ENCODE peak calls at places on chromosomes 13 and 19, in nine cellular contexts. I is HCT116, B is upper lobe of left lung, Y is heart left ventricle, G is adrenal gland, D is A549, J is ovary, X is body of pancreas, O is spleen. C is an unnamed sample.

GRCh38 chr13:30766957-30767603 is 31.7 kb downstream of the ALOX5AP start:
- DNase-seq in I (no peak), B (no peak), Y (no peak), G (no peak), D (no peak), J (no peak), X (no peak), O (no peak), C (no peak)

GRCh38 chr13:101454767-101455166 is 2.3 kb downstream of the ITGBL1 start:
- DNase-seq in I (no peak), B (no peak), Y (no peak), G (no peak), D (peak), J (no peak), X (no peak), O (no peak), C (no peak)

GRCh38 chr13:112970552-112971287 is 1.7 kb downstream of the MCF2L start:
- DNase-seq in I (no peak), B (peak), Y (no peak), G (no peak), D (no peak), J (peak), X (peak), O (peak), C (no peak)

GRCh38 chr19:43784981-43785808 is 4.4 kb upstream of the KCNN4 start:
- DNase-seq in I (peak), B (no peak), Y (peak), G (peak), D (peak), J (no peak), X (peak), O (peak), C (peak)

GRCh38 chr19:20245309-20245708 is 78.3 kb downstream of the ZNF486 start:
- DNase-seq in I (no peak), B (no peak), Y (no peak), G (no peak), D (no peak), J (no peak), X (no peak), O (no peak), C (peak)

GRCh38 chr19:47766670-47767069 is 11.8 kb upstream of the SELENOW start:
- DNase-seq in I (no peak), B (no peak), Y (no peak), G (no peak), D (no peak), J (no peak), X (no peak), O (no peak), C (no peak)

GRCh38 chr19:18446811-18447359 is 9.0 kb upstream of the ISYNA1 start:
- DNase-seq in I (no peak), B (peak), Y (no peak), G (no peak), D (no peak), J (no peak), X (no peak), O (no peak), C (no peak)

GRCh38 chr19:34018546-34018945 is 153.8 kb upstream of the LSM14A start:
- DNase-seq in I (no peak), B (no peak), Y (no peak), G (no peak), D (no peak), J (no peak), X (no peak), O (no peak), C (no peak)

GRCh38 chr13:36736119-36736726 is 62.4 kb downstream of the SERTM1 start:
- DNase-seq in I (peak), B (no peak), Y (peak), G (peak), D (peak), J (no peak), X (peak), O (no peak), C (peak)

GRCh38 chr19:58038688-58039204 is 4.9 kb downstream of the ZSCAN1 start:
- DNase-seq in I (no peak), B (peak), Y (no peak), G (no peak), D (no peak), J (no peak), X (no peak), O (no peak), C (no peak)

GRCh38 chr19:44344255-44344654 is 12.2 kb downstream of the ZNF112 start:
- DNase-seq in I (no peak), B (no peak), Y (no peak), G (no peak), D (no peak), J (no peak), X (no peak), O (no peak), C (no peak)

GRCh38 chr19:33071887-33072286 is 7.2 kb upstream of the RHPN2 start:
- DNase-seq in I (no peak), B (no peak), Y (no peak), G (no peak), D (peak), J (no peak), X (no peak), O (no peak), C (no peak)

GRCh38 chr19:4102339-4103072 is 21.4 kb downstream of the MAP2K2 start:
- DNase-seq in I (no peak), B (peak), Y (no peak), G (no peak), D (no peak), J (no peak), X (no peak), O (no peak), C (no peak)

GRCh38 chr13:21675095-21676007 is 4.5 kb downstream of the FGF9 start:
- DNase-seq in I (no peak), B (peak), Y (peak), G (peak), D (no peak), J (no peak), X (peak), O (peak), C (peak)

GRCh38 chr19:9165256-9165655 is 13.5 kb upstream of the OR7D2 start:
- DNase-seq in I (no peak), B (no peak), Y (no peak), G (no peak), D (no peak), J (no peak), X (no peak), O (no peak), C (no peak)

GRCh38 chr13:84812078-84812477 is 929.8 kb upstream of the SLITRK1 start:
- DNase-seq in I (no peak), B (no peak), Y (no peak), G (no peak), D (no peak), J (no peak), X (no peak), O (no peak), C (no peak)

GRCh38 chr13:34913040-34913439 is 29.0 kb upstream of the NBEA start:
- DNase-seq in I (no peak), B (no peak), Y (no peak), G (no peak), D (peak), J (no peak), X (no peak), O (no peak), C (peak)

GRCh38 chr19:18491995-18492953 is 29.6 kb downstream of the ELL start:
- DNase-seq in I (no peak), B (no peak), Y (no peak), G (no peak), D (no peak), J (peak), X (no peak), O (no peak), C (no peak)

GRCh38 chr19:58480831-58481230 is 4.7 kb downstream of the ZNF446 start:
- DNase-seq in I (no peak), B (no peak), Y (no peak), G (peak), D (no peak), J (no peak), X (no peak), O (no peak), C (no peak)

GRCh38 chr19:13070425-13071140 is 32.1 kb downstream of the LYL1 start:
- DNase-seq in I (no peak), B (no peak), Y (no peak), G (no peak), D (no peak), J (no peak), X (no peak), O (no peak), C (no peak)

GRCh38 chr13:77776704-77777103 is 79.2 kb downstream of the SLAIN1 start:
- DNase-seq in I (no peak), B (no peak), Y (no peak), G (no peak), D (no peak), J (no peak), X (no peak), O (no peak), C (no peak)

GRCh38 chr13:99353836-99354235 is 46.6 kb upstream of the GPR183 start:
- DNase-seq in I (no peak), B (no peak), Y (no peak), G (no peak), D (no peak), J (no peak), X (no peak), O (no peak), C (no peak)

GRCh38 chr13:49113526-49114286 is 106.4 kb upstream of the MLNR start:
- DNase-seq in I (no peak), B (no peak), Y (no peak), G (no peak), D (peak), J (no peak), X (no peak), O (no peak), C (no peak)

GRCh38 chr19:41366089-41366488 is 2.1 kb upstream of the B9D2 start:
- DNase-seq in I (no peak), B (no peak), Y (no peak), G (no peak), D (peak), J (no peak), X (no peak), O (no peak), C (no peak)

GRCh38 chr19:6260912-6261636 is 18.7 kb downstream of the MLLT1 start:
- DNase-seq in I (no peak), B (no peak), Y (no peak), G (no peak), D (peak), J (peak), X (no peak), O (no peak), C (peak)

GRCh38 chr13:93709511-93710244 is 483.1 kb downstream of the GPC6 start:
- DNase-seq in I (no peak), B (no peak), Y (no peak), G (no peak), D (no peak), J (no peak), X (no peak), O (no peak), C (no peak)

GRCh38 chr19:14102756-14103155 is 12.2 kb upstream of the SAMD1 start:
- DNase-seq in I (no peak), B (no peak), Y (no peak), G (no peak), D (no peak), J (no peak), X (no peak), O (no peak), C (no peak)

GRCh38 chr19:1949304-1950101 is 8.5 kb downstream of the CSNK1G2 start:
- DNase-seq in I (no peak), B (peak), Y (no peak), G (no peak), D (no peak), J (no peak), X (no peak), O (no peak), C (no peak)

GRCh38 chr13:47433461-47434005 is 536.7 kb upstream of the HTR2A start:
- DNase-seq in I (no peak), B (no peak), Y (no peak), G (no peak), D (no peak), J (no peak), X (no peak), O (no peak), C (no peak)

GRCh38 chr19:14517840-14518505 is at the start of gene DNAJB1:
- DNase-seq in I (no peak), B (peak), Y (peak), G (peak), D (peak), J (peak), X (peak), O (peak), C (peak)

GRCh38 chr19:17766543-17767131 is 15.4 kb downstream of the FCHO1 start:
- DNase-seq in I (peak), B (peak), Y (peak), G (peak), D (peak), J (peak), X (peak), O (peak), C (peak)

GRCh38 chr13:44305845-44306244 is 67.8 kb upstream of the SERP2 start:
- DNase-seq in I (no peak), B (no peak), Y (no peak), G (no peak), D (no peak), J (no peak), X (peak), O (no peak), C (no peak)

GRCh38 chr19:35040826-35041547 is 534 bp upstream of the HPN start:
- DNase-seq in I (no peak), B (peak), Y (peak), G (peak), D (no peak), J (peak), X (peak), O (peak), C (peak)

GRCh38 chr19:30602661-30603322 is 230.6 kb downstream of the ZNF536 start:
- DNase-seq in I (no peak), B (no peak), Y (no peak), G (no peak), D (no peak), J (no peak), X (no peak), O (no peak), C (no peak)

GRCh38 chr13:98998831-98999634 is 21.2 kb upstream of the DOCK9 start:
- DNase-seq in I (no peak), B (no peak), Y (no peak), G (no peak), D (no peak), J (peak), X (no peak), O (no peak), C (no peak)

GRCh38 chr19:6271721-6272410 is 7.9 kb downstream of the MLLT1 start:
- DNase-seq in I (no peak), B (peak), Y (peak), G (peak), D (no peak), J (peak), X (peak), O (no peak), C (peak)

GRCh38 chr13:36345438-36346221 is 564 bp downstream of the SPART start:
- DNase-seq in I (no peak), B (peak), Y (peak), G (peak), D (peak), J (peak), X (peak), O (peak), C (peak)

GRCh38 chr13:97113231-97114001 is 108.7 kb upstream of the MBNL2 start:
- DNase-seq in I (no peak), B (no peak), Y (no peak), G (peak), D (no peak), J (no peak), X (no peak), O (no peak), C (peak)

GRCh38 chr19:41367848-41368301 is 3.9 kb upstream of the B9D2 start:
- DNase-seq in I (no peak), B (no peak), Y (no peak), G (no peak), D (peak), J (no peak), X (peak), O (no peak), C (no peak)

DNA sequence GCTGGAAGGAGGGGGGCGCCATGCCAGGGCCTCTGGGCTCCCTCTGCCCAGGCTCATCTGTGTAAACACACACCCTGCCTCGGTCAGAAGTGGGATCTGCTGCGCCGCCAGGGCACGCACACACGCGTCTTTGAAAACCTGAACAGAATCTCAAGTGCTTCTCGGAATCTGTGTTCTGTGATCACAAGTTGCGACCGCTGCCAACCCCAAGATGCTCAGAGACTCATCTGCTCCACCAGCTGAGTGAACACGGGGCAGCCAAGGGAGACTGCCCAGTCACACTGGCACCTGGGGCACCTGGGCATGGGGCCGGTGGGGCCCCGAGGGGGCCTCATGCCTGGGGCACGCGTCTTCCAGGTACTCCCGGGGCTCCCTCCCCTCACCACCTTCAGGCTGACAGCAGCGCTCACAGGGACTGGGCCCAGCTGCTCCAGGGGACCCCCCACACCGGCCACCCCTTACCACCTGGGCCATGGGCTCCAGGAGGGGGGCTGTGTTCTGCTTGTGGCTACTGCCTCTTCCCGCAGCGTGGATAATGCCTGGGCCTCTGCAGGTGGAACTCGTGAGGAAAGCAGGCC is 59.0 kb downstream of the KLF2 start:
- DNase-seq in I (no peak), B (no peak), Y (no peak), G (no peak), D (no peak), J (no peak), X (no peak), O (peak), C (peak)
- H3K27ac ChIP-seq in I (no peak), B (peak), Y (peak), G (peak), D (no peak), J (peak), X (peak), O (peak), C (peak)

GRCh38 chr13:51287758-51288157 is 51.7 kb upstream of the SERPINE3 start:
- DNase-seq in I (no peak), B (no peak), Y (no peak), G (no peak), D (no peak), J (no peak), X (no peak), O (no peak), C (no peak)

GRCh38 chr13:51297556-51297955 is 41.9 kb upstream of the SERPINE3 start:
- DNase-seq in I (no peak), B (no peak), Y (no peak), G (no peak), D (no peak), J (no peak), X (no peak), O (no peak), C (no peak)

GRCh38 chr13:51286135-51287002 is 53.1 kb upstream of the SERPINE3 start:
- DNase-seq in I (peak), B (peak), Y (peak), G (peak), D (peak), J (peak), X (peak), O (peak), C (peak)

GRCh38 chr13:51291341-51291740 is 48.1 kb upstream of the SERPINE3 start:
- DNase-seq in I (no peak), B (no peak), Y (peak), G (no peak), D (peak), J (no peak), X (no peak), O (no peak), C (no peak)

GRCh38 chr13:51292000-51292550 is 47.4 kb upstream of the SERPINE3 start:
- DNase-seq in I (no peak), B (no peak), Y (no peak), G (no peak), D (no peak), J (no peak), X (no peak), O (no peak), C (peak)
- H3K4me3 ChIP-seq in I (no peak), B (no peak), Y (no peak), G (no peak), D (no peak), J (no peak), X (no peak), O (no peak), C (no peak)

GRCh38 chr19:56315076-56315828 is 613 bp upstream of the ZSCAN5A start:
- DNase-seq in I (peak), B (peak), Y (peak), G (peak), D (peak), J (peak), X (peak), O (peak), C (peak)

GRCh38 chr19:56316728-56317127 is 2.1 kb upstream of the ZSCAN5A start:
- DNase-seq in I (no peak), B (no peak), Y (no peak), G (no peak), D (no peak), J (no peak), X (no peak), O (no peak), C (no peak)

GRCh38 chr19:56314018-56314583 is 538 bp downstream of the ZSCAN5A start:
- DNase-seq in I (no peak), B (no peak), Y (no peak), G (no peak), D (no peak), J (no peak), X (no peak), O (no peak), C (no peak)

GRCh38 chr19:56312787-56313343 is 1.8 kb downstream of the ZSCAN5A start:
- DNase-seq in I (no peak), B (no peak), Y (no peak), G (no peak), D (no peak), J (no peak), X (no peak), O (no peak), C (no peak)

DNA sequence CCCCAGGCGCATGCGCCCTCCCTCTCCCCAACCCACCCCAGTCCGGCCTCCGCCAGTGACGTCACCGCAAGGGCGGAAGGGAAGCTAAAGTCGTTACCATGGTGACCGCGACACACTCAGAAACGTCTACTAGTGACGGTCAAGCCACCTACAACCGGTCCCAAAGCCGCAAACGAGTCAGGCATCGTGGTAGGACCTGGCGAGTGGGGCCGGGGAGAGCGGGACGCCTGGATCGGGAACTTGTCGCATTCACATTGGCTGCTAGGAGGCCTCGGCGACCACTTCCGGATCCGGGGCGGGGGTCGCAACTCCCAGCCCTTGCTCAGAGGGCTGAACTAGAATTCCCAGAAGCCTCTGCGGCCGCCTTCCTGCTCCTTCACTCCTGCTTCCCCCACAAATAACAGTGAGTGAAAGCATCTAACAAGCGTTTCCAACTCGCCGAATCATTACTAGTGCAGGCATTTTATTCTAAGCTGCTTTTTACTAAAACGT is at the start of gene ZSCAN5A:
- DNase-seq in I (peak), B (peak), Y (peak), G (peak), D (peak), J (peak), X (peak), O (peak), C (peak)
- TF ChIP-seq POLR2A in I (no peak), B (peak), Y (no peak), G (peak), D (peak), J (peak), X (peak), O (no peak), C (no peak)

DNA sequence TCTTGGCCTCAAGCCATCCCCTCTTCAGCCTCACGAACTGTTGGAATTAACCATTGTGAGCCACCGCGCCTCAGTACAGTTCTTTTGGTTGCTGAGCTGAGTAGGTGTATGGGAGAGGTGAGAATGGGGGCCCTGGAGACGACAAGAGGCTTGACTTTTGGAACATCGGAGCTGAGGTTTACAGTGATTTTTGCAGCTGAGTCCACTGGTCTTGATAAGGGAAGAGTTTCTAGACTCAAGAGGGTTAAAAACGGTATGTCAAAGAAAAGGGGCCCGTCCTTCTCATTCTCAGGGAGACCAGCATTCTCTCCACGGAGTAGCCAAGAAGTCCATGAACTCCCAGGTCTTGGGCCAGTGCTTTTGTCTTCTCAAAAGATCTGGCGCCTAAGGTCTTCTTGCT is 6.5 kb upstream of the QTRT1 start:
- DNase-seq in I (no peak), B (no peak), Y (no peak), G (no peak), D (no peak), J (no peak), X (no peak), O (no peak), C (no peak)
- H3K27ac ChIP-seq in I (no peak), B (no peak), Y (no peak), G (no peak), D (no peak), J (no peak), X (no peak), O (no peak), C (no peak)

GRCh38 chr19:53883741-53884140 is 1.7 kb downstream of the PRKCG start:
- DNase-seq in I (no peak), B (no peak), Y (no peak), G (no peak), D (no peak), J (no peak), X (no peak), O (no peak), C (no peak)
- H3K4me3 ChIP-seq in I (no peak), B (no peak), Y (no peak), G (no peak), D (no peak), J (no peak), X (no peak), O (no peak), C (no peak)

GRCh38 chr13:45768668-45769067 is 66.5 kb downstream of the CBY2 start:
- DNase-seq in I (no peak), B (no peak), Y (no peak), G (no peak), D (no peak), J (no peak), X (no peak), O (no peak), C (no peak)
- TF ChIP-seq POLR2A in I (no peak), B (no peak), Y (no peak), G (no peak), D (no peak), J (no peak), X (no peak), O (no peak), C (no peak)